ENCODE peak calls at places on chromosomes 1 and 21, in seven cellular contexts. One of them, this sample, is unnamed.

GRCh38 chr1:111032295-111032897 is 68.7 kb upstream of the LRIF1 start:
- DNase-seq in Panc1: no peak
- DNase-seq in PC-3: peak
- DNase-seq in heart left ventricle: no peak
- DNase-seq in mesenchymal stem cell: peak
- DNase-seq in OCI-LY7: peak
- DNase-seq in PC-9: peak
- DNase-seq in this sample: no peak

GRCh38 chr1:206828765-206829164 is 36.7 kb upstream of the IL20 start:
- DNase-seq in PC-3: no peak
- DNase-seq in PC-9: no peak
- DNase-seq in mesenchymal stem cell: no peak
- DNase-seq in Panc1: no peak
- DNase-seq in OCI-LY7: peak
- DNase-seq in heart left ventricle: no peak
- DNase-seq in this sample: no peak

GRCh38 chr1:39110882-39111281 is 84.7 kb downstream of the NDUFS5 start:
- DNase-seq in PC-3: peak
- DNase-seq in OCI-LY7: no peak
- DNase-seq in heart left ventricle: no peak
- DNase-seq in mesenchymal stem cell: peak
- DNase-seq in PC-9: no peak
- DNase-seq in Panc1: no peak
- DNase-seq in this sample: no peak

GRCh38 chr1:30801826-30802198 is 44.2 kb upstream of the LAPTM5 start:
- DNase-seq in OCI-LY7: peak
- DNase-seq in PC-3: peak
- DNase-seq in Panc1: no peak
- DNase-seq in mesenchymal stem cell: peak
- DNase-seq in heart left ventricle: peak
- DNase-seq in PC-9: peak
- DNase-seq in this sample: peak

GRCh38 chr1:206887701-206888100 is 9.5 kb upstream of the IL24 start:
- DNase-seq in PC-9: no peak
- DNase-seq in Panc1: no peak
- DNase-seq in OCI-LY7: no peak
- DNase-seq in heart left ventricle: no peak
- DNase-seq in mesenchymal stem cell: peak
- DNase-seq in PC-3: peak
- DNase-seq in this sample: no peak

GRCh38 chr1:55885619-55886018 is 670.5 kb upstream of the USP24 start:
- DNase-seq in OCI-LY7: no peak
- DNase-seq in Panc1: no peak
- DNase-seq in PC-9: no peak
- DNase-seq in mesenchymal stem cell: no peak
- DNase-seq in heart left ventricle: no peak
- DNase-seq in PC-3: no peak
- DNase-seq in this sample: no peak

GRCh38 chr1:152497273-152497672 is 13.3 kb upstream of the LCE5A start:
- DNase-seq in OCI-LY7: no peak
- DNase-seq in Panc1: no peak
- DNase-seq in mesenchymal stem cell: no peak
- DNase-seq in PC-3: peak
- DNase-seq in heart left ventricle: no peak
- DNase-seq in PC-9: no peak
- DNase-seq in this sample: no peak

GRCh38 chr1:104064391-104064790 is 314.7 kb downstream of the AMY1C start:
- DNase-seq in mesenchymal stem cell: peak
- DNase-seq in PC-3: peak
- DNase-seq in heart left ventricle: no peak
- DNase-seq in PC-9: peak
- DNase-seq in Panc1: peak
- DNase-seq in OCI-LY7: no peak
- DNase-seq in this sample: no peak

GRCh38 chr1:234743866-234744581 is 134.0 kb upstream of the IRF2BP2 start:
- DNase-seq in heart left ventricle: no peak
- DNase-seq in OCI-LY7: no peak
- DNase-seq in Panc1: no peak
- DNase-seq in PC-3: no peak
- DNase-seq in mesenchymal stem cell: no peak
- DNase-seq in PC-9: peak
- DNase-seq in this sample: no peak

GRCh38 chr1:180501865-180502360 is 464 bp downstream of the ACBD6 start:
- DNase-seq in PC-3: no peak
- DNase-seq in OCI-LY7: peak
- DNase-seq in heart left ventricle: no peak
- DNase-seq in PC-9: no peak
- DNase-seq in mesenchymal stem cell: no peak
- DNase-seq in Panc1: no peak
- DNase-seq in this sample: no peak

GRCh38 chr21:27246741-27247140 is 279.9 kb upstream of the ADAMTS5 start:
- DNase-seq in OCI-LY7: no peak
- DNase-seq in PC-9: no peak
- DNase-seq in PC-3: peak
- DNase-seq in heart left ventricle: no peak
- DNase-seq in Panc1: no peak
- DNase-seq in mesenchymal stem cell: peak
- DNase-seq in this sample: no peak

GRCh38 chr1:14778882-14779594 is 180.6 kb downstream of the KAZN start:
- DNase-seq in OCI-LY7: peak
- DNase-seq in PC-3: peak
- DNase-seq in mesenchymal stem cell: peak
- DNase-seq in PC-9: peak
- DNase-seq in heart left ventricle: no peak
- DNase-seq in Panc1: no peak
- DNase-seq in this sample: no peak

GRCh38 chr1:243432136-243432535 is 176.3 kb downstream of the SDCCAG8 start:
- DNase-seq in PC-3: no peak
- DNase-seq in PC-9: no peak
- DNase-seq in heart left ventricle: no peak
- DNase-seq in mesenchymal stem cell: no peak
- DNase-seq in Panc1: no peak
- DNase-seq in OCI-LY7: no peak
- DNase-seq in this sample: no peak

GRCh38 chr1:243431591-243431990 is 175.8 kb downstream of the SDCCAG8 start:
- DNase-seq in PC-3: no peak
- DNase-seq in heart left ventricle: no peak
- DNase-seq in OCI-LY7: no peak
- DNase-seq in Panc1: no peak
- DNase-seq in PC-9: no peak
- DNase-seq in mesenchymal stem cell: no peak
- DNase-seq in this sample: no peak

GRCh38 chr1:243435824-243436223 is 180.0 kb downstream of the SDCCAG8 start:
- DNase-seq in PC-3: no peak
- DNase-seq in mesenchymal stem cell: no peak
- DNase-seq in OCI-LY7: no peak
- DNase-seq in Panc1: no peak
- DNase-seq in PC-9: no peak
- DNase-seq in heart left ventricle: no peak
- DNase-seq in this sample: no peak

GRCh38 chr1:243434594-243434993 is 178.8 kb downstream of the SDCCAG8 start:
- DNase-seq in PC-9: no peak
- DNase-seq in OCI-LY7: no peak
- DNase-seq in mesenchymal stem cell: peak
- DNase-seq in heart left ventricle: no peak
- DNase-seq in PC-3: no peak
- DNase-seq in Panc1: no peak
- DNase-seq in this sample: no peak

DNA sequence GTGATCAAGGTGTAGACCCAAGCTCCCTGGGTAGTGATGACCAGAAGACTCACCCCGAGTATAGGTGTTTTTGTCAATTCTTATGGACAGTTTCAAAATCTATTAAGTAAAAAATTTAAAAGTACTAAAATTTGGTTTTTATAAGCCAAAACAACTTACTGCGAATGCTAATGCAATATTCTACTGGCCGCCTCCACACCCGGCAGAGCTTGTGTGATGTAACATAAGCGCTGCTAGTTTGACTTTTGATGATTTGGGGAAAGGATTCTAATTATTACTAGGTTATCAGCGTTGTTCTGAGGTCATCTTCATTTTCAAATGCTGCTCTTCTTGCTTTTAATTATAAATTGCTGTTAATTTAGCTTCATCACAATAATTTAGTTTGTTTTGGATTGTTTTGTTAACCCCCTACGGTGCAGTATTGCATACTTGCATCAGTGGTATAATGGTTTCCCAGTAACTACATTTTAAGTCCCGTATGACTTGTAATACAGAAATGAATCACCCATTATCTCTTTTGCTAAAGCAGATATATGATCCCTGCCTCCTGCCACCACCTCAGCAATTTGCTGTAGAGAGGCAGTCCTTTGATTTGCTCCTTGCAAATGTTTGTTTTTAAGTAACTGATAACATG is 178.0 kb downstream of the SDCCAG8 start:
- DNase-seq in OCI-LY7: no peak
- DNase-seq in PC-9: no peak
- DNase-seq in heart left ventricle: no peak
- DNase-seq in PC-3: no peak
- DNase-seq in mesenchymal stem cell: no peak
- DNase-seq in Panc1: no peak
- DNase-seq in this sample: no peak
- H3K27ac ChIP-seq in OCI-LY7: no peak
- H3K27ac ChIP-seq in PC-9: no peak
- H3K27ac ChIP-seq in heart left ventricle: no peak
- H3K27ac ChIP-seq in PC-3: no peak
- H3K27ac ChIP-seq in mesenchymal stem cell: no peak
- H3K27ac ChIP-seq in Panc1: no peak
- H3K27ac ChIP-seq in this sample: no peak

GRCh38 chr1:172283766-172284165 is 136.7 kb upstream of the C1orf105 start:
- DNase-seq in heart left ventricle: no peak
- DNase-seq in PC-9: no peak
- DNase-seq in PC-3: no peak
- DNase-seq in OCI-LY7: no peak
- DNase-seq in mesenchymal stem cell: no peak
- DNase-seq in Panc1: no peak
- DNase-seq in this sample: no peak

GRCh38 chr1:172288611-172289010 is 131.9 kb upstream of the C1orf105 start:
- DNase-seq in PC-3: no peak
- DNase-seq in heart left ventricle: no peak
- DNase-seq in PC-9: no peak
- DNase-seq in mesenchymal stem cell: no peak
- DNase-seq in OCI-LY7: no peak
- DNase-seq in Panc1: no peak
- DNase-seq in this sample: no peak

GRCh38 chr1:172289448-172289847 is 131.0 kb upstream of the C1orf105 start:
- DNase-seq in PC-3: no peak
- DNase-seq in PC-9: no peak
- DNase-seq in heart left ventricle: no peak
- DNase-seq in mesenchymal stem cell: no peak
- DNase-seq in OCI-LY7: no peak
- DNase-seq in Panc1: no peak
- DNase-seq in this sample: no peak

GRCh38 chr1:172286629-172287076 is 133.8 kb upstream of the C1orf105 start:
- DNase-seq in OCI-LY7: no peak
- DNase-seq in PC-3: peak
- DNase-seq in Panc1: no peak
- DNase-seq in PC-9: no peak
- DNase-seq in heart left ventricle: no peak
- DNase-seq in mesenchymal stem cell: peak
- DNase-seq in this sample: peak

DNA sequence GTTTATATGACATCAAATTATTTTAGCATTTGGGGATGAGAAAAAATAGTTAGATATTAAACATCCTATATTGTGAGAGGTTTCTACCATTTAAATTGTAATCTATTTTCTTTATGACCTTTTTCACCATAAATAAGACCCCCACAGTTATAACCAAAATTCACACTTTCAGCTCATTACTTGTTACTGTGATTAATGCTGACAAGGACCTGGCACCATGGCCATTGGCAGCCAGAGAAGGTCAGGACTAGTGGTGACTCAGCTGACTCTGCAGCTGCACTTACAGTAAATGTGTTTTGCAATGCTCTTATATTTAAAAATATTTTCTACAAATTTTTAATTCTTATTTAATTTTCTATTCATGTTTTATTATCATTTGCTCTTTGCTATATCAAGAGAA is 133.3 kb upstream of the C1orf105 start:
- DNase-seq in OCI-LY7: no peak
- DNase-seq in PC-9: no peak
- DNase-seq in mesenchymal stem cell: peak
- DNase-seq in Panc1: no peak
- DNase-seq in PC-3: peak
- DNase-seq in heart left ventricle: no peak
- DNase-seq in this sample: peak
- H3K27ac ChIP-seq in OCI-LY7: no peak
- H3K27ac ChIP-seq in PC-9: no peak
- H3K27ac ChIP-seq in mesenchymal stem cell: no peak
- H3K27ac ChIP-seq in Panc1: peak
- H3K27ac ChIP-seq in PC-3: no peak
- H3K27ac ChIP-seq in heart left ventricle: peak
- H3K27ac ChIP-seq in this sample: peak

DNA sequence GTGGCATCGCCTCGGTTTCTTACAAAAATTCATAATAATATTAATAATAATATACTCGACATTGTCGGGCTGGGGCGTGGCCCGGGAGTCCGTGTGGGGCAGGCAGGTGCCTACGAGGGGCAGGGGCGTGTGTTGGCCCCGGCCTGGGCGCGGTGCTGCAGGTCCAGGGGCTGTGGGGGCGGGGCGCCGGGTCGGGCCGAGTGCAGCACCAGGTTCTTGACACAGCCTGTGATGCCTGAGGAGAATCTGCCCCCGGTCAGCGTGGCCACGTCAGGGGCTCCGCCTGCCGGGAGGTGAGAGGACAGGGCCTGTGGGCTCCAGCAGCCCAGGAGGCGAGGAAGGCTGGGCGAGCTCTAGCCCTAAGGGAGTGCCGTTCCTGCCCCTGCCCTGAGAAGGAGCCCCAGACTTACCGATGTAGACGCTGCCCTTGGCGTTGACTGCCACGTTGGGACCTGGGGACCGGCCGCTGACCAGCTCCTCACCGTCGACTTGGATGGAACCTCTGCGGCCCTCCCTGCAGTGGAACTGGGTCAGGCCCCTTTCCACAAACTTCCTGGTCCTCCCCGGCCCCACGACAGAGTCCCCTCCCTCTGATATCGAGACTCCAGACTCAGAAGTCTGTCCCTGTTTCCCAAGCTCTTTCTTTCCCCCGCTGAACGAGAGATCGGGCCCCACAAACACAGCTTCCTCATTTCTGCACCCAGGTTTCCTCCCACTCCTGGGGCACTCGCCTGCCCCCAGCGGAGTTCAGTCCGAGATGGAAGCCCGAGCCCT is 11.3 kb downstream of the LDLRAD2 start:
- DNase-seq in OCI-LY7: no peak
- DNase-seq in PC-9: no peak
- DNase-seq in Panc1: no peak
- DNase-seq in mesenchymal stem cell: no peak
- DNase-seq in PC-3: no peak
- DNase-seq in heart left ventricle: peak
- DNase-seq in this sample: no peak
- H3K27ac ChIP-seq in OCI-LY7: no peak
- H3K27ac ChIP-seq in PC-9: no peak
- H3K27ac ChIP-seq in Panc1: no peak
- H3K27ac ChIP-seq in mesenchymal stem cell: no peak
- H3K27ac ChIP-seq in PC-3: no peak
- H3K27ac ChIP-seq in heart left ventricle: no peak
- H3K27ac ChIP-seq in this sample: no peak

DNA sequence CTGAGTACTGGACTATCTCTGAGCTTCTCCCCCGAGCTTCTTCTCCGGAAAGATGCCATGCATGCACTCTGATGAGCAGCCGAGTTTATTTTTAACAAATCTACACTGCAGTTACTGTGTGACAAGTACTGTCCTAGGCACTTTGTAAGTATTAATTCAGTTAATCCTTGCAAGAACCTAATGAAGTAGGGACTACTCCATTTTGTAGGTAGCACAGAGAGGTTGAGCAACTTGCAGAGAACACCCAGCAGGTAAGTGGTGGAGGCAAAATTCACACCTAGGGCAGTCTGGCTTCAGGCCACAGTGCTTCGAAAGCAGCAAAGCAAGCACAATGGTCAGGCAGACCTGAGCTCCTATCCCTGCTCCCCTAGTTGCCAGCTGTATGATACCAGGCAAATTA is 3.8 kb upstream of the TAL1 start:
- DNase-seq in heart left ventricle: no peak
- DNase-seq in PC-9: no peak
- DNase-seq in OCI-LY7: no peak
- DNase-seq in mesenchymal stem cell: no peak
- DNase-seq in Panc1: no peak
- DNase-seq in PC-3: no peak
- DNase-seq in this sample: no peak
- H3K27ac ChIP-seq in heart left ventricle: peak
- H3K27ac ChIP-seq in PC-9: no peak
- H3K27ac ChIP-seq in OCI-LY7: no peak
- H3K27ac ChIP-seq in mesenchymal stem cell: no peak
- H3K27ac ChIP-seq in Panc1: no peak
- H3K27ac ChIP-seq in PC-3: no peak
- H3K27ac ChIP-seq in this sample: no peak